ENCODE peak calls at places on chromosomes 3 and 15, in eight cellular contexts. V is pancreas, Z is HFF-Myc, A is esophagus squamous epithelium, O is right lobe of liver, L is GM06990, X is dorsolateral prefrontal cortex, U is heart right ventricle. I is an unnamed sample.

GRCh38 chr15:90142216-90143175 is 40.2 kb upstream of the IDH2 start:
- DNase-seq in Z (no peak), L (no peak), V (no peak), X (no peak), O (no peak), A (no peak), U (no peak), I (no peak)

GRCh38 chr15:88467935-88468528 is 524 bp downstream of the MRPS11 start:
- DNase-seq in A (no peak), V (no peak), O (no peak), Z (no peak), L (no peak), U (no peak), X (no peak), I (no peak)

GRCh38 chr15:88995449-88995848 is 82.3 kb upstream of the MFGE8 start:
- DNase-seq in X (no peak), A (no peak), O (no peak), U (no peak), V (no peak), Z (no peak), L (no peak), I (no peak)

GRCh38 chr15:24848050-24848449 is 106.7 kb upstream of the SNRPN start:
- DNase-seq in U (peak; percentile 25), O (no peak), Z (no peak), V (peak; percentile 34), A (no peak), X (peak; percentile 47), L (no peak), I (no peak)

GRCh38 chr3:179015551-179016020 is 56.0 kb downstream of the ZMAT3 start:
- DNase-seq in U (peak; percentile 56), L (peak; percentile 67), A (no peak), Z (peak; percentile 78), V (no peak), O (no peak), X (no peak), I (no peak)

GRCh38 chr15:50116477-50116876 is 2.6 kb downstream of the ATP8B4 start:
- DNase-seq in O (no peak), V (no peak), L (no peak), Z (no peak), U (no peak), X (no peak), A (no peak), I (no peak)

GRCh38 chr3:8494332-8494731 is 7.3 kb upstream of the LMCD1 start:
- DNase-seq in X (no peak), Z (no peak), O (no peak), U (no peak), L (no peak), V (no peak), A (no peak), I (no peak)

GRCh38 chr3:146163584-146163983 is 2.6 kb upstream of the PLOD2 start:
- DNase-seq in L (no peak), Z (no peak), A (no peak), O (no peak), U (no peak), X (no peak), V (no peak), I (no peak)

GRCh38 chr3:71489315-71489761 is 94.2 kb downstream of the FOXP1 start:
- DNase-seq in X (no peak), O (no peak), V (no peak), Z (no peak), U (no peak), A (no peak), L (no peak), I (no peak)

GRCh38 chr3:183491923-183492848 is 63.3 kb downstream of the KLHL6 start:
- DNase-seq in L (no peak), X (no peak), Z (no peak), V (no peak), A (no peak), O (no peak), U (no peak), I (no peak)

GRCh38 chr15:45307230-45307924 is 55.3 kb downstream of the SLC28A2 start:
- DNase-seq in A (no peak), O (no peak), V (no peak), L (no peak), X (no peak), Z (peak; percentile 11), U (peak; percentile 16), I (no peak)

GRCh38 chr3:131729561-131729960 is 226.8 kb upstream of the MRPL3 start:
- DNase-seq in O (no peak), X (no peak), U (no peak), A (no peak), Z (no peak), L (no peak), V (no peak), I (no peak)

DNA sequence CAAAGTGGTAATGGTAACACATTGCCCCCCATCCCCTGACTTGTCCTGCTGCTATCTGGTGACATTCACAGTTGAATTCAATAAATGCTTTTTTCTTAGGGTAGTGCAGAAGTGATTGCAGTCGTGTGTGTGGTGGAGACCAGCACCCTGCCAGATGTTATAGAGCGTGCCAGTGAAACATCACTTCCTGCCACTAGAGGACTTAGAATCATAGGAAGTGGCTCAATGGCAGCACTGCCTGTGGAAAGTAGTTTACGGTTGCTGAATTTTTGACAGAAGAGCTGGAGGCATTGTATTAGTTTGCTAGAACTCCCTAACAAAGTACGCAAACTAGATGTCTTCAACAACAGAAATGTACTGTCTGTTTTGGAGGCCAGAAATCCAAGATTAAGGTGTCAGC is 37.4 kb upstream of the P2RY12 start:
- DNase-seq in V (no peak), U (no peak), L (no peak), O (no peak), X (no peak), A (no peak), Z (no peak), I (no peak)
- TF ChIP-seq CTCF in V (no peak), U (no peak), L (peak; percentile 14), O (no peak), X (no peak), A (no peak), Z (no peak), I (no peak)

DNA sequence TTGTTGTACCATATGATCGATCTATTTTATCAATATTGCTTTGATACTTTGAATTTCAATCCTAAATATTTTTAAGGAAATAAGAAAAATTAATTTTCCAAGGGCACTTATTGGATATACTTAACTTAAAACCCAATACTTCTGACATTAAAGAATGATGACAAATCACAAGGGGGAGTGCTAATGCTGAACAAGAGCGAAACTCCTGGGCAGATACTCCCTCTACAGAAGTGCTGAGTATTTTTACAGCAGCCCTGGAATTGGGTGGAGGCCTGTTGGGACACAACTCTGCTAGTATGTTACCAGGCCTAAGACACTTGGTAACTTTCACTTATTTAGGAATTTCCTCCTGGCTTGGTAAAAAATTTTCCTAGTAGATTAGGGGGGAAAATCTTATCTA is 46.2 kb downstream of the DENND6A start:
- DNase-seq in A (no peak), U (peak; percentile 15), O (no peak), L (no peak), Z (peak; percentile 14), X (no peak), V (no peak), I (no peak)
- TF ChIP-seq CTCF in A (no peak), U (peak; percentile 37), O (peak; percentile 13), L (no peak), Z (no peak), X (no peak), V (no peak), I (no peak)

GRCh38 chr15:68730491-68731317 is 90.0 kb downstream of the ANP32A start:
- DNase-seq in O (no peak), X (peak; percentile 58), L (no peak), Z (peak; percentile 6), V (no peak), U (peak; percentile 78), A (no peak), I (no peak)
- TF ChIP-seq CTCF in O (peak; percentile 50), X (peak; percentile 85), L (peak; percentile 64), Z (peak; percentile 50), V (peak; percentile 30), U (peak; percentile 63), A (peak; percentile 50), I (peak; percentile 51)

GRCh38 chr3:11655188-11655928 is 11.6 kb upstream of the VGLL4 start:
- DNase-seq in L (no peak), V (no peak), O (no peak), Z (no peak), U (no peak), X (no peak), A (no peak), I (no peak)

GRCh38 chr3:11651477-11651876 is 7.8 kb upstream of the VGLL4 start:
- DNase-seq in X (no peak), U (no peak), A (no peak), V (no peak), O (no peak), Z (no peak), L (no peak), I (no peak)

GRCh38 chr3:11651900-11652299 is 8.2 kb upstream of the VGLL4 start:
- DNase-seq in L (peak; percentile 27), O (no peak), V (no peak), A (no peak), X (no peak), U (no peak), Z (no peak), I (no peak)

GRCh38 chr3:11654166-11654565 is 10.5 kb upstream of the VGLL4 start:
- DNase-seq in X (no peak), U (no peak), V (no peak), O (no peak), L (no peak), A (no peak), Z (no peak), I (no peak)

DNA sequence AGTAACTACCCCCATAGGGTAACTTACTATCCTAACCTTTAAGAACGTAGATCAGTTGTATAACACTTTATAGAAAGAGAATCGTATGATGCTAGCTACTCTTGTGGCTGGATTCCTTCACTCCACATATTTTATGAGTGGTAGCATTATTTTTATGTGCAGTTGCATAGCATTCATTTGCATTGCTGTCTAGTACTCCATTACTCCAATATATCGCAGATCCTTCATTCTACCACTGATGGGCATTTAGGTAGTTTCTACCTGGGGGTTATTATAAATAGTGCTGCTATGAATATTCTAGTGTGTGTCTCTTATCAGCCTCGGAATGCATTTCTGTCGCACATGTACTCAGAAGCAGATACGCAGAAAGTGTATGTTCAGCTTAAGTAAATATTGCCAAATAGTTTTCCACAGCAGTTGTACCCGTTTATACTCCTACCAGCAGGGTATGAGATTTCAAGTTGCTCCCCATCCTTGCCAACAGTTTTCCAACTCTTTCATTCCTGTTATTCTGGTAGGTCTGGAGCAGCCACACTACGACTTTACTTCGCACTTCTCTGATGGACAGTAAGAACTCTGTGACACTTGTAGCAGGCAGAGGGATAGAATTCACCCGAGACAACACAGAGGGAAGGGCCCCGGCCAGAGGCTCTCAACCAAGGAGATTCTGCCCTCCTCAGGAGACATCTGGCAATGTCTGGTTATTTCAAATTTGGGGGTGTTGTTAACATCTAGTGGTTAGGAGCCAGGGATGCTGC is 9.8 kb upstream of the VGLL4 start:
- DNase-seq in X (no peak), V (no peak), U (no peak), O (no peak), Z (no peak), A (no peak), L (no peak), I (no peak)
- TF ChIP-seq CTCF in X (no peak), V (no peak), U (no peak), O (no peak), Z (no peak), A (no peak), L (no peak), I (no peak)

GRCh38 chr3:148408667-148409066 is 289.0 kb upstream of the AGTR1 start:
- DNase-seq in V (no peak), L (no peak), X (no peak), O (no peak), Z (no peak), U (no peak), A (no peak), I (no peak)
- TF ChIP-seq CTCF in V (no peak), L (no peak), X (no peak), O (no peak), Z (no peak), U (no peak), A (no peak), I (no peak)

GRCh38 chr15:98549003-98549402 is 99.3 kb upstream of the IGF1R start:
- DNase-seq in Z (no peak), A (no peak), L (no peak), O (no peak), V (no peak), U (no peak), X (no peak), I (no peak)
- TF ChIP-seq CTCF in Z (no peak), A (no peak), L (no peak), O (no peak), V (no peak), U (no peak), X (no peak), I (no peak)